ENCODE peak calls at places on chromosomes 1 and 21, in six cellular contexts. F is upper lobe of right lung; U is naive thymus-derived CD4-positive, alpha-beta T cell; Z is sciatic nerve; J is left lung; O is upper lobe of left lung. P is an unnamed sample.

GRCh38 chr1:117368116-117369108 is 1.2 kb downstream of the MAN1A2 start:
- ATAC-seq in U (no peak), O (no peak), Z (no peak), J (no peak), F (no peak), P (peak)

GRCh38 chr1:225697437-225697836 is 44.5 kb upstream of the ENAH start:
- ATAC-seq in J (no peak), F (no peak), U (no peak), O (no peak), Z (peak), P (no peak)

GRCh38 chr1:147773215-147773715 is 12.9 kb upstream of the GJA5 start:
- ATAC-seq in U (no peak), Z (no peak), J (peak), F (peak), O (no peak), P (no peak)

GRCh38 chr1:21773585-21773984 is 9.4 kb downstream of the USP48 start:
- ATAC-seq in Z (no peak), J (no peak), U (no peak), O (no peak), F (no peak), P (no peak)

GRCh38 chr1:100995196-100995983 is 30.2 kb downstream of the DPH5 start:
- ATAC-seq in J (peak), F (no peak), Z (no peak), U (no peak), O (no peak), P (no peak)

GRCh38 chr1:17540255-17541001 is 930 bp downstream of the ARHGEF10L start:
- ATAC-seq in Z (peak), U (no peak), O (peak), J (peak), F (peak), P (peak)

GRCh38 chr1:180154325-180155201 is at the start of gene QSOX1:
- ATAC-seq in O (peak), U (peak), J (peak), Z (peak), F (peak), P (peak)

GRCh38 chr1:74380252-74380651 is 132.2 kb downstream of the LRRC53 start:
- ATAC-seq in F (peak), J (peak), U (no peak), O (no peak), Z (no peak), P (no peak)

GRCh38 chr1:32818804-32819541 is 1.5 kb downstream of the S100PBP start:
- ATAC-seq in J (no peak), Z (no peak), F (no peak), U (no peak), O (no peak), P (no peak)

GRCh38 chr1:41822865-41823264 is 95.9 kb downstream of the HIVEP3 start:
- ATAC-seq in J (peak), O (no peak), Z (peak), U (no peak), F (no peak), P (no peak)

GRCh38 chr21:35783686-35784085 is 276.6 kb downstream of the SETD4 start:
- ATAC-seq in J (no peak), Z (no peak), O (no peak), U (no peak), F (no peak), P (no peak)

GRCh38 chr1:101043776-101044175 is 18.2 kb upstream of the DPH5 start:
- ATAC-seq in U (no peak), J (no peak), F (no peak), O (no peak), Z (no peak), P (no peak)

GRCh38 chr1:232538224-232538942 is 91.5 kb downstream of the SIPA1L2 start:
- ATAC-seq in O (no peak), U (no peak), F (no peak), J (no peak), Z (no peak), P (peak)

P was measured in esophagus mucosa.